ENCODE peak calls at places on chromosomes 1 and 21, in five cellular contexts. One of them, this sample, is unnamed.

GRCh38 chr1:243746736-243747135 is 103.3 kb downstream of the AKT3 start:
- DNase-seq in kidney tubule cell: no peak
- DNase-seq in LoVo: no peak
- DNase-seq in prostate gland: no peak
- DNase-seq in AG10803: no peak
- DNase-seq in this sample: no peak

GRCh38 chr1:152167835-152168534 is 9.0 kb upstream of the RPTN start:
- DNase-seq in kidney tubule cell: peak
- DNase-seq in LoVo: peak
- DNase-seq in AG10803: peak
- DNase-seq in prostate gland: peak
- DNase-seq in this sample: peak

GRCh38 chr1:27021347-27022031 is 8.8 kb upstream of the TENT5B start:
- DNase-seq in AG10803: no peak
- DNase-seq in LoVo: no peak
- DNase-seq in prostate gland: no peak
- DNase-seq in kidney tubule cell: no peak
- DNase-seq in this sample: peak

GRCh38 chr21:46559291-46559983 is 45.4 kb downstream of the S100B start:
- DNase-seq in kidney tubule cell: no peak
- DNase-seq in LoVo: no peak
- DNase-seq in AG10803: no peak
- DNase-seq in prostate gland: no peak
- DNase-seq in this sample: no peak

GRCh38 chr1:2803086-2803930 is 1.8 kb upstream of the TTC34 start:
- DNase-seq in AG10803: no peak
- DNase-seq in kidney tubule cell: no peak
- DNase-seq in LoVo: no peak
- DNase-seq in prostate gland: no peak
- DNase-seq in this sample: no peak

GRCh38 chr1:245552331-245552730 is 397.5 kb downstream of the KIF26B start:
- DNase-seq in prostate gland: no peak
- DNase-seq in AG10803: no peak
- DNase-seq in kidney tubule cell: no peak
- DNase-seq in LoVo: no peak
- DNase-seq in this sample: no peak

GRCh38 chr1:198157847-198158765 is 1.3 kb downstream of the NEK7 start:
- DNase-seq in LoVo: no peak
- DNase-seq in AG10803: no peak
- DNase-seq in prostate gland: no peak
- DNase-seq in kidney tubule cell: peak
- DNase-seq in this sample: peak

GRCh38 chr1:48803474-48803873 is 26.8 kb upstream of the BEND5 start:
- DNase-seq in prostate gland: no peak
- DNase-seq in LoVo: no peak
- DNase-seq in AG10803: no peak
- DNase-seq in kidney tubule cell: no peak
- DNase-seq in this sample: no peak

GRCh38 chr1:246324711-246325110 is 182.4 kb downstream of the SMYD3 start:
- DNase-seq in AG10803: no peak
- DNase-seq in prostate gland: no peak
- DNase-seq in LoVo: no peak
- DNase-seq in kidney tubule cell: peak
- DNase-seq in this sample: peak

GRCh38 chr1:45569571-45569961 is 14.3 kb upstream of the NASP start:
- DNase-seq in LoVo: no peak
- DNase-seq in kidney tubule cell: no peak
- DNase-seq in prostate gland: no peak
- DNase-seq in AG10803: no peak
- DNase-seq in this sample: no peak